ENCODE peak calls at places on chromosomes 13 and 19, in eight cellular contexts. B is NCI-H2081, I is H9, R is RPMI7951, K is EL, E is hepatocyte, Q is nephron progenitor cell, Z is epithelial cell of esophagus. X is an unnamed sample.

GRCh38 chr13:100506600-100507422 is 81.8 kb downstream of the GGACT start:
- DNase-seq in B (peak; percentile 98), I (no peak), R (no peak), K (no peak), E (no peak), Q (no peak), Z (no peak), X (no peak)

GRCh38 chr19:294819-295686 is 3.9 kb upstream of the PLPP2 start:
- DNase-seq in B (peak; percentile 26), I (peak; percentile 80), R (no peak), K (no peak), E (peak; percentile 69), Q (peak; percentile 75), Z (peak; percentile 40), X (peak; percentile 33)

GRCh38 chr19:920051-920857 is 3.1 kb downstream of the KISS1R start:
- DNase-seq in B (peak; percentile 87), I (no peak), R (peak; percentile 26), K (peak; percentile 44), E (peak; percentile 77), Q (peak; percentile 57), Z (peak; percentile 42), X (no peak)

GRCh38 chr13:31069808-31070544 is 91.7 kb downstream of the HSPH1 start:
- DNase-seq in B (no peak), I (no peak), R (no peak), K (no peak), E (no peak), Q (no peak), Z (peak; percentile 34), X (no peak)

GRCh38 chr19:15264061-15264932 is 32.0 kb upstream of the EPHX3 start:
- DNase-seq in B (peak; percentile 41), I (peak; percentile 79), R (peak; percentile 47), K (peak; percentile 62), E (peak; percentile 86), Q (peak; percentile 82), Z (peak; percentile 55), X (peak; percentile 73)

GRCh38 chr13:72849571-72849970 is 67.6 kb downstream of the PIBF1 start:
- DNase-seq in B (no peak), I (no peak), R (no peak), K (peak; percentile 19), E (no peak), Q (no peak), Z (no peak), X (peak; percentile 5)

GRCh38 chr13:51978836-51979556 is 32.3 kb downstream of the ATP7B start:
- DNase-seq in B (no peak), I (no peak), R (no peak), K (no peak), E (peak; percentile 72), Q (no peak), Z (no peak), X (no peak)

GRCh38 chr19:36103842-36104552 is 6.9 kb upstream of the OVOL3 start:
- DNase-seq in B (no peak), I (no peak), R (no peak), K (peak; percentile 33), E (no peak), Q (no peak), Z (peak; percentile 68), X (no peak)

GRCh38 chr13:48043789-48044503 is 6.4 kb downstream of the NUDT15 start:
- DNase-seq in B (no peak), I (no peak), R (no peak), K (peak; percentile 66), E (no peak), Q (no peak), Z (no peak), X (peak; percentile 23)

GRCh38 chr19:5321851-5322681 is 18.5 kb downstream of the PTPRS start:
- DNase-seq in B (no peak), I (no peak), R (peak; percentile 35), K (peak; percentile 14), E (no peak), Q (no peak), Z (no peak), X (peak; percentile 87)

GRCh38 chr19:7211191-7211988 is 82.8 kb downstream of the INSR start:
- DNase-seq in B (no peak), I (no peak), R (no peak), K (no peak), E (peak; percentile 54), Q (no peak), Z (no peak), X (no peak)

GRCh38 chr13:90238433-90238832 is 1109.1 kb upstream of the MIR17HG start:
- DNase-seq in B (no peak), I (peak; percentile 41), R (peak; percentile 79), K (peak; percentile 53), E (no peak), Q (no peak), Z (peak; percentile 58), X (peak; percentile 61)

X was measured in myocyte.